ENCODE peak calls at places on chromosome 18, in eight cellular contexts. W, L, H, D, N, A, T and Q are unnamed samples.

GRCh38 chr18:33577688-33578370 is at the start of gene ASXL3:
- DNase-seq in W (peak; percentile 57), L (peak; percentile 84), H (peak; percentile 73), D (peak; percentile 61), N (peak; percentile 26), A (peak; percentile 40), T (no peak), Q (peak; percentile 46)

GRCh38 chr18:67211646-67212045 is 304.9 kb downstream of the DSEL start:
- DNase-seq in W (no peak), L (no peak), H (no peak), D (no peak), N (no peak), A (no peak), T (no peak), Q (no peak)

GRCh38 chr18:53843113-53843512 is 381.4 kb downstream of the MBD2 start:
- DNase-seq in W (no peak), L (no peak), H (no peak), D (no peak), N (no peak), A (no peak), T (no peak), Q (no peak)

GRCh38 chr18:78632111-78632541 is 347.5 kb upstream of the SALL3 start:
- DNase-seq in W (no peak), L (no peak), H (no peak), D (peak; percentile 27), N (no peak), A (no peak), T (no peak), Q (no peak)

GRCh38 chr18:65288908-65289307 is 461.9 kb upstream of the CDH7 start:
- DNase-seq in W (no peak), L (no peak), H (no peak), D (no peak), N (no peak), A (no peak), T (no peak), Q (no peak)

GRCh38 chr18:69795785-69796184 is 151.9 kb downstream of the CD226 start:
- DNase-seq in W (no peak), L (no peak), H (no peak), D (peak; percentile 52), N (no peak), A (no peak), T (no peak), Q (no peak)

GRCh38 chr18:32378705-32379104 is 92.0 kb downstream of the GAREM1 start:
- DNase-seq in W (no peak), L (no peak), H (no peak), D (peak; percentile 67), N (no peak), A (peak; percentile 93), T (peak; percentile 66), Q (no peak)

GRCh38 chr18:76339246-76339620 is 155.8 kb downstream of the ZNF516 start:
- DNase-seq in W (no peak), L (no peak), H (no peak), D (no peak), N (no peak), A (no peak), T (no peak), Q (no peak)

GRCh38 chr18:71529708-71530303 is 1014.3 kb downstream of the CBLN2 start:
- DNase-seq in W (no peak), L (no peak), H (no peak), D (no peak), N (no peak), A (no peak), T (no peak), Q (no peak)

GRCh38 chr18:2338601-2339000 is 232.7 kb downstream of the METTL4 start:
- DNase-seq in W (no peak), L (no peak), H (no peak), D (no peak), N (no peak), A (no peak), T (no peak), Q (no peak)

GRCh38 chr18:21760321-21760720 is 19.7 kb downstream of the MIB1 start:
- DNase-seq in W (no peak), L (no peak), H (no peak), D (no peak), N (no peak), A (no peak), T (no peak), Q (no peak)

GRCh38 chr18:33696332-33697162 is 118.5 kb downstream of the ASXL3 start:
- DNase-seq in W (no peak), L (no peak), H (no peak), D (no peak), N (no peak), A (no peak), T (no peak), Q (no peak)

GRCh38 chr18:68928762-68929675 is 131.1 kb downstream of the CCDC102B start:
- DNase-seq in W (no peak), L (no peak), H (no peak), D (no peak), N (no peak), A (no peak), T (no peak), Q (no peak)

GRCh38 chr18:12628706-12629702 is 28.9 kb downstream of the SPIRE1 start:
- DNase-seq in W (no peak), L (no peak), H (no peak), D (no peak), N (no peak), A (no peak), T (no peak), Q (no peak)

GRCh38 chr18:71784777-71785176 is 759.4 kb downstream of the CBLN2 start:
- DNase-seq in W (no peak), L (no peak), H (no peak), D (no peak), N (no peak), A (no peak), T (peak; percentile 10), Q (peak; percentile 57)

GRCh38 chr18:77059294-77059916 is 73.2 kb downstream of the MBP start:
- DNase-seq in W (no peak), L (no peak), H (no peak), D (no peak), N (no peak), A (peak; percentile 57), T (peak; percentile 65), Q (peak; percentile 55)

GRCh38 chr18:61882296-61883004 is 10.4 kb downstream of the RNF152 start:
- DNase-seq in W (no peak), L (no peak), H (no peak), D (no peak), N (no peak), A (no peak), T (no peak), Q (no peak)

GRCh38 chr18:76442413-76443171 is 52.5 kb downstream of the ZNF516 start:
- DNase-seq in W (no peak), L (no peak), H (no peak), D (peak; percentile 45), N (no peak), A (no peak), T (no peak), Q (no peak)

GRCh38 chr18:77974329-77974728 is 724.7 kb downstream of the GALR1 start:
- DNase-seq in W (no peak), L (no peak), H (no peak), D (no peak), N (no peak), A (no peak), T (no peak), Q (no peak)

GRCh38 chr18:48934708-48935432 is 15.9 kb downstream of the SMAD7 start:
- DNase-seq in W (peak; percentile 65), L (peak; percentile 47), H (peak; percentile 84), D (peak; percentile 88), N (no peak), A (peak; percentile 37), T (no peak), Q (peak; percentile 47)
- TF ChIP-seq POLR2A in W (no peak), L (no peak), H (no peak), D (no peak), N (no peak), A (no peak), T (no peak), Q (no peak)

GRCh38 chr18:74281011-74281638 is 10.6 kb downstream of the CYB5A start:
- DNase-seq in W (no peak), L (no peak), H (no peak), D (no peak), N (no peak), A (no peak), T (no peak), Q (no peak)
- H3K4me1 ChIP-seq in W (peaks cover 27% of the 10 kb centered on the region), L (peaks cover 30% of the 10 kb centered on the region), H (peaks cover 74% of the 10 kb centered on the region), D (peaks cover 32% of the 10 kb centered on the region), N (peaks cover 11% of the 10 kb centered on the region), A (peaks cover 94% of the 10 kb centered on the region), T (peaks cover 92% of the 10 kb centered on the region), Q (peaks cover 35% of the 10 kb centered on the region)

GRCh38 chr18:58379443-58379842 is 249.4 kb downstream of the ALPK2 start:
- DNase-seq in W (no peak), L (no peak), H (no peak), D (no peak), N (no peak), A (no peak), T (no peak), Q (no peak)
- TF ChIP-seq POLR2A in W (no peak), L (no peak), H (no peak), D (no peak), N (no peak), A (no peak), T (no peak), Q (no peak)

GRCh38 chr18:24055878-24056277 is 41.3 kb downstream of the TTC39C start:
- DNase-seq in W (no peak), L (no peak), H (no peak), D (no peak), N (no peak), A (peak; percentile 7), T (no peak), Q (no peak)

GRCh38 chr18:24053211-24053610 is 38.7 kb downstream of the TTC39C start:
- DNase-seq in W (no peak), L (no peak), H (no peak), D (no peak), N (no peak), A (no peak), T (no peak), Q (no peak)

GRCh38 chr18:24056506-24056905 is 42.0 kb downstream of the TTC39C start:
- DNase-seq in W (no peak), L (no peak), H (no peak), D (no peak), N (no peak), A (no peak), T (no peak), Q (no peak)

GRCh38 chr18:24054130-24054529 is 39.6 kb downstream of the TTC39C start:
- DNase-seq in W (no peak), L (no peak), H (no peak), D (no peak), N (no peak), A (no peak), T (no peak), Q (no peak)

DNA sequence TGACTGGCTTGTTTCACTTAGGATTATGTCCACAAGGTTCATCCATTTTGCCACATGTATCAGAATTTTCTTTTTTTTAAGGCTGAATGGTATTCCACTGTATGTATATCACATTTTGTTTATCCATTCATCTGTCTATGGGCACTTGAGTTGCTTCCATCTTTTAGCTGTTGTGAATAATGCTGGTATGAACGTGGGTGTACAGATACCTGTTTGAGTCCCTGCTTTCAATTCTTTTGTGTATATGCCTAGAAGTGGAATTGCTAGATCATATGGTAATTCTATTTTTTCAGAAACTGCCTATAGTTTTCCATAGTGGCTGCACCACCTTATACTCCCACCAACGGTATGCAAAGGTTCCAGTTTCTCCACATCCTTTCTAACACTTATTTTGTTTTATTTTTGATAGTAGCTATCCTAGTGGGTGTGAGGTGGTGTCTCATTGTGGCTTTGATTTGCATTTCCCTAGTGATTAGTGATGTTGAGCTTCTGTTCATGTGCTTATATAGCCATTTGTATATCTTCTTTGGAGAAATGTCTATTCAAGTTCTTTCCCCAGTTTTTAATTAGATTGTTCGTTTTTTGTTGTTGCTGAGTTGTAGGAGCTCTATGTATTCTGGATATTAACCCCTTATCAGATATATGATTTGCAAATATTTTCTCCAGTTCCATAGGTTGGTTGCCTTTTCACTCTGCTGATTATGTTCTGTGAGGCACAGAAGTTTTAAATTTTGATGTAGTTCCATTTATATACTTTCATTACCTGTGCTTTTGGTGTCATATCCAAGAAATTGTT is 40.7 kb downstream of the TTC39C start:
- DNase-seq in W (no peak), L (no peak), H (no peak), D (no peak), N (no peak), A (no peak), T (no peak), Q (no peak)
- H3K4me1 ChIP-seq in W (no peaks in the 10 kb centered on the region), L (peaks cover 9% of the 10 kb centered on the region), H (no peaks in the 10 kb centered on the region), D (peaks cover 71% of the 10 kb centered on the region), N (peaks cover 10% of the 10 kb centered on the region), A (peaks cover 20% of the 10 kb centered on the region), T (peaks cover 36% of the 10 kb centered on the region), Q (peaks cover 25% of the 10 kb centered on the region)